ENCODE peak calls at places on chromosomes 2 and 18, in four cellular contexts. N is NT2/D1, I is IMR-90, O is cardiac muscle cell. L is an unnamed sample.

GRCh38 chr18:10169064-10169562 is 255.3 kb downstream of the VAPA start:
- DNase-seq in I (peak; percentile 72), N (no peak), O (peak; percentile 69), L (peak; percentile 34)

GRCh38 chr2:156903335-156903734 is 354.2 kb upstream of the GALNT5 start:
- DNase-seq in N (no peak), I (peak; percentile 35), O (no peak), L (no peak)

GRCh38 chr2:26002617-26003310 is 20.5 kb upstream of the KIF3C start:
- DNase-seq in N (no peak), I (no peak), O (no peak), L (no peak)

GRCh38 chr2:106189764-106190468 is 4.2 kb downstream of the UXS1 start:
- DNase-seq in N (no peak), I (peak; percentile 82), O (peak; percentile 17), L (peak; percentile 67)

GRCh38 chr2:95062716-95063400 is 37.4 kb downstream of the MAL start:
- DNase-seq in I (no peak), O (no peak), N (peak; percentile 30), L (no peak)

GRCh38 chr2:222892321-222892720 is 31.5 kb downstream of the ACSL3 start:
- DNase-seq in N (no peak), I (peak; percentile 64), O (peak; percentile 71), L (peak; percentile 82)

GRCh38 chr2:165594935-165595255 is 125.4 kb downstream of the CSRNP3 start:
- DNase-seq in O (no peak), N (no peak), I (no peak), L (no peak)

GRCh38 chr2:109148347-109148746 is 19.3 kb downstream of the SH3RF3 start:
- DNase-seq in O (peak; percentile 56), N (no peak), I (peak; percentile 43), L (no peak)

GRCh38 chr2:37655442-37655841 is 16.0 kb downstream of the CDC42EP3 start:
- DNase-seq in N (no peak), O (no peak), I (no peak), L (no peak)

GRCh38 chr2:209340522-209340921 is 83.3 kb upstream of the MAP2 start:
- DNase-seq in N (no peak), I (no peak), O (no peak), L (no peak)

GRCh38 chr2:142592171-142592570 is 285.3 kb upstream of the KYNU start:
- DNase-seq in N (no peak), O (no peak), I (no peak), L (no peak)

GRCh38 chr2:217954051-217954450 is 48.7 kb downstream of the TNS1 start:
- DNase-seq in N (no peak), O (no peak), I (no peak), L (no peak)
- H3K4me1 ChIP-seq in N (peaks cover 11% of the 10 kb centered on the region), O (peaks cover 23% of the 10 kb centered on the region), I (peaks cover 21% of the 10 kb centered on the region), L (peaks cover 22% of the 10 kb centered on the region)

GRCh38 chr2:8577573-8577972 is 104.3 kb upstream of the ID2 start:
- DNase-seq in I (no peak), N (no peak), O (no peak), L (no peak)
- H3K4me1 ChIP-seq in I (peaks cover 7% of the 10 kb centered on the region), N (peaks cover 30% of the 10 kb centered on the region), O (peaks cover 27% of the 10 kb centered on the region), L (peaks cover 12% of the 10 kb centered on the region)

GRCh38 chr2:160614391-160614790 is 120.8 kb upstream of the RBMS1 start:
- DNase-seq in N (no peak), O (no peak), I (peak; percentile 23), L (peak; percentile 60)

GRCh38 chr2:160612266-160612864 is 118.8 kb upstream of the RBMS1 start:
- DNase-seq in I (peak; percentile 36), O (peak; percentile 36), N (no peak), L (no peak)

GRCh38 chr2:160616149-160616548 is 122.5 kb upstream of the RBMS1 start:
- DNase-seq in O (no peak), N (no peak), I (no peak), L (no peak)

GRCh38 chr2:160615706-160616105 is 122.1 kb upstream of the RBMS1 start:
- DNase-seq in I (no peak), N (no peak), O (no peak), L (no peak)

GRCh38 chr2:160613466-160614153 is 120.0 kb upstream of the RBMS1 start:
- DNase-seq in N (no peak), I (peak; percentile 91), O (peak; percentile 64), L (peak; percentile 87)
- H3K4me1 ChIP-seq in N (no peaks in the 10 kb centered on the region), I (peaks cover 8% of the 10 kb centered on the region), O (no peaks in the 10 kb centered on the region), L (no peaks in the 10 kb centered on the region)

GRCh38 chr2:217932661-217933325 is 70.0 kb downstream of the TNS1 start:
- DNase-seq in I (no peak), N (no peak), O (peak; percentile 53), L (no peak)

GRCh38 chr2:217935901-217936684 is 66.7 kb downstream of the TNS1 start:
- DNase-seq in I (peak; percentile 52), O (peak; percentile 84), N (no peak), L (peak; percentile 21)

GRCh38 chr2:217935245-217935879 is 67.4 kb downstream of the TNS1 start:
- DNase-seq in O (peak; percentile 97), N (no peak), I (peak; percentile 75), L (no peak)

GRCh38 chr2:217933326-217933993 is 69.3 kb downstream of the TNS1 start:
- DNase-seq in N (no peak), I (no peak), O (no peak), L (no peak)

GRCh38 chr2:217934321-217935131 is 68.3 kb downstream of the TNS1 start:
- DNase-seq in I (peak; percentile 96), N (no peak), O (peak; percentile 86), L (peak; percentile 85)
- H3K4me1 ChIP-seq in I (peaks cover 71% of the 10 kb centered on the region), N (peaks cover 17% of the 10 kb centered on the region), O (peaks cover 44% of the 10 kb centered on the region), L (peaks cover 64% of the 10 kb centered on the region)

GRCh38 chr2:46337208-46337994 is 40.2 kb downstream of the EPAS1 start:
- DNase-seq in O (no peak), I (no peak), N (no peak), L (no peak)
- H3K4me1 ChIP-seq in O (peaks cover 24% of the 10 kb centered on the region), I (peaks cover 55% of the 10 kb centered on the region), N (peaks cover 3% of the 10 kb centered on the region), L (peaks cover 32% of the 10 kb centered on the region)

DNA sequence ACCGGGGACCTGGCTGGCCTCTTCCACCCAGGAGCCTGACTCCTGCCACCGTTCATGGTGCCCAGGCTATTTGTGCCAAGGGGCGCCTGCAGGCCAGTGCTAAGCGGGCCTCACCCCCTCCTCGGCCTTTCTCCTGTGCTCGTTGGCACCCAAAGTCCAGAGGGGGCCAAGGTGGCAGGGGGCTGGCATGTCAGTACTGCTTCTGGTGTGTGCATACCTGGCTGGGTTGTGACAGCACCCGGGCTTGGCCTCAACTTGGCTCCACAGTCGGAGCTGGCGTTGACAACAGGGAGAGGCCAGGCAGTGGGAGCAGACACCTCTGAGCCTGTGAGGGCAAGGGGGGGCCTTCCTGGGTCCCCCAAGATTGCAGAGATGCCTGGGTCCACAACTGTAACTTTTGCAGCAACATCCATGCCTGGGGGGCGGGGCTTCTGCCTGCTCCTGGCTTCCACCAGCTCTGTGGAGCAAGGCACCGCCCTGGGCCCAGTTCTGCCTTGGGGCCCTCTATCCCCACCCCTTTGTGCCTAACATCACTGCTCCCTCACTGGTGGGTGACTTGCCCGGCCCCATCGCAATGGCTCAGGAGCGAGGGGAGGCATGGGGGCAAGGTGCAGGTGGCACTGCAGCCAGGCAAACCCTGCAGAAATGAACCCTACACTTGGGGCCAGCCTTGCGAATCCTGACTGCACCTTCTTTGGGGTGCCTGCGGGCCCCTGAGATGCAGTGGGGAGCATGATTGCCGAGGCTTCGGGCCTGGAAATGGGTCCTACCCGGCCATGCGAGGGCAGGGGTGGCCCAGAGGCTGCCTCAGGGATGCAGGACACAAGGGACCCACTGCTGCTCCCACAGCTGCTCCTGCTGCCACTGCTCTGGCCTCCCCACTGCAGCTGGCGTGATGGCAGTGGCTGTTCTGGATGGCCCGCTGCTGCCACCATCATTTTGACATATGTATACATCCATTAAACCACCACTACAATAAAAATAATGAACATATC is 35.9 kb downstream of the PTPN4 start:
- DNase-seq in N (no peak), I (no peak), O (no peak), L (no peak)
- H3K4me1 ChIP-seq in N (no peaks in the 10 kb centered on the region), I (no peaks in the 10 kb centered on the region), O (no peaks in the 10 kb centered on the region), L (peaks cover 4% of the 10 kb centered on the region)

GRCh38 chr2:200788129-200788718 is 23.5 kb upstream of the BZW1 start:
- DNase-seq in I (peak; percentile 78), N (no peak), O (peak; percentile 66), L (peak; percentile 69)
- H3K4me1 ChIP-seq in I (peaks cover 10% of the 10 kb centered on the region), N (no peaks in the 10 kb centered on the region), O (no peaks in the 10 kb centered on the region), L (peaks cover 9% of the 10 kb centered on the region)

GRCh38 chr2:101815154-101815553 is 117.6 kb downstream of the MAP4K4 start:
- DNase-seq in N (no peak), O (no peak), I (no peak), L (no peak)
- H3K4me1 ChIP-seq in N (no peaks in the 10 kb centered on the region), O (peaks cover 9% of the 10 kb centered on the region), I (peaks cover 29% of the 10 kb centered on the region), L (peaks cover 15% of the 10 kb centered on the region)

GRCh38 chr2:65819963-65820362 is 387.6 kb upstream of the SPRED2 start:
- DNase-seq in N (no peak), I (no peak), O (no peak), L (no peak)

GRCh38 chr2:65820454-65820853 is 388.1 kb upstream of the SPRED2 start:
- DNase-seq in N (no peak), I (no peak), O (no peak), L (no peak)

GRCh38 chr2:65818873-65819451 is 386.6 kb upstream of the SPRED2 start:
- DNase-seq in I (no peak), N (no peak), O (peak; percentile 2), L (peak; percentile 7)

GRCh38 chr2:65826567-65826966 is 394.2 kb upstream of the SPRED2 start:
- DNase-seq in O (no peak), N (no peak), I (no peak), L (no peak)

DNA sequence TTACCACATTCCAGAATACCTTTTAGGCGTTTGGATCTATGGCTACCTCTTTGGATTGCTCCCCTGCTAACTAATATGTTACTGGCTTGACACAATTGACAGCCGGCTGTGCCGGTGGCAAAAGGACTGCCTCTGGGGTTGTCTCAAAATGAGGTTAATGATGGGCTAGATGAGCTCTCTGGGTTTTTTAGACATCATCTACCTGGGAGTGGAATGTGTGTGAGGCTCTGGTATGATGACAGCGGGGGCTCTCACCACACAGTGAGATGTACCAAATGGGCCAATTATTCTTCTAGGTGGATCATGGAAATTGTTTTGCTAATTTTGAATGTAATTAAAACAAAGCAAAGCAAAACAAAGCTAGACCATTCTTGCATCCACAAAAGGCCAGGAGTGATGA is 391.1 kb upstream of the SPRED2 start:
- DNase-seq in N (no peak), O (no peak), I (no peak), L (no peak)
- H3K4me1 ChIP-seq in N (no peaks in the 10 kb centered on the region), O (peaks cover 6% of the 10 kb centered on the region), I (no peaks in the 10 kb centered on the region), L (no peaks in the 10 kb centered on the region)